ENCODE peak calls at places on chromosomes 1 and 21, in six cellular contexts. D, B, G, W, R and H are unnamed samples.

GRCh38 chr1:79982218-79982617 is 975.7 kb upstream of the ADGRL4 start:
- DNase-seq in D (no peak), B (peak), G (no peak), W (no peak), R (no peak), H (no peak)

GRCh38 chr1:156815307-156815826 is 1.3 kb downstream of the SH2D2A start:
- DNase-seq in D (peak), B (no peak), G (no peak), W (no peak), R (no peak), H (no peak)

GRCh38 chr1:37946703-37947360 is at the start of gene INPP5B:
- DNase-seq in D (peak), B (peak), G (no peak), W (peak), R (peak), H (no peak)

GRCh38 chr1:202624781-202625108 is 85.5 kb downstream of the SYT2 start:
- DNase-seq in D (no peak), B (no peak), G (no peak), W (no peak), R (no peak), H (no peak)

GRCh38 chr1:7984826-7985225 is 23.3 kb downstream of the PARK7 start:
- DNase-seq in D (no peak), B (no peak), G (no peak), W (no peak), R (no peak), H (peak)

GRCh38 chr1:185008746-185009360 is 34.5 kb upstream of the NIBAN1 start:
- DNase-seq in D (no peak), B (no peak), G (peak), W (no peak), R (no peak), H (peak)

GRCh38 chr1:235315173-235315572 is 12.8 kb downstream of the ARID4B start:
- DNase-seq in D (no peak), B (no peak), G (no peak), W (no peak), R (no peak), H (no peak)

GRCh38 chr1:229192031-229192430 is 78.9 kb upstream of the RAB4A start:
- DNase-seq in D (no peak), B (no peak), G (no peak), W (no peak), R (no peak), H (no peak)

GRCh38 chr21:17925900-17926299 is 106.7 kb upstream of the C21orf91 start:
- DNase-seq in D (no peak), B (peak), G (peak), W (peak), R (no peak), H (peak)

GRCh38 chr1:31755850-31756492 is 8.2 kb downstream of the ADGRB2 start:
- DNase-seq in D (no peak), B (no peak), G (no peak), W (no peak), R (no peak), H (no peak)

GRCh38 chr1:225479341-225479740 is 51.5 kb upstream of the LBR start:
- DNase-seq in D (no peak), B (no peak), G (no peak), W (no peak), R (no peak), H (no peak)

GRCh38 chr21:41064325-41064724 is 103.6 kb upstream of the BACE2 start:
- DNase-seq in D (no peak), B (no peak), G (no peak), W (no peak), R (no peak), H (peak)

GRCh38 chr1:233281711-233282581 is 13.6 kb downstream of the PCNX2 start:
- DNase-seq in D (no peak), B (no peak), G (no peak), W (no peak), R (no peak), H (no peak)

GRCh38 chr1:54003249-54003646 is 14.7 kb downstream of the LDLRAD1 start:
- DNase-seq in D (no peak), B (no peak), G (no peak), W (no peak), R (no peak), H (no peak)

GRCh38 chr21:36980280-36981048 is 14.0 kb upstream of the HLCS start:
- DNase-seq in D (no peak), B (no peak), G (peak), W (no peak), R (peak), H (peak)

GRCh38 chr1:218366322-218367052 is 21.4 kb downstream of the TGFB2 start:
- DNase-seq in D (no peak), B (no peak), G (peak), W (no peak), R (no peak), H (peak)

GRCh38 chr1:201503397-201504176 is 3.3 kb downstream of the CSRP1 start:
- DNase-seq in D (peak), B (no peak), G (no peak), W (no peak), R (no peak), H (no peak)

GRCh38 chr1:179817789-179818188 is 59.8 kb downstream of the TOR1AIP2 start:
- DNase-seq in D (no peak), B (no peak), G (no peak), W (no peak), R (no peak), H (no peak)

GRCh38 chr1:160522622-160523345 is at the start of gene SLAMF6:
- DNase-seq in D (no peak), B (no peak), G (no peak), W (peak), R (no peak), H (no peak)

GRCh38 chr1:29121516-29121937 is 2.2 kb downstream of the TMEM200B start:
- DNase-seq in D (no peak), B (no peak), G (no peak), W (no peak), R (no peak), H (no peak)

GRCh38 chr1:55717111-55717510 is 501.9 kb upstream of the USP24 start:
- DNase-seq in D (no peak), B (no peak), G (no peak), W (no peak), R (no peak), H (no peak)

GRCh38 chr1:170367615-170368014 is 164.4 kb upstream of the GORAB start:
- DNase-seq in D (no peak), B (no peak), G (no peak), W (no peak), R (no peak), H (no peak)

GRCh38 chr1:11501491-11501897 is 22.5 kb downstream of the DISP3 start:
- DNase-seq in D (no peak), B (no peak), G (no peak), W (no peak), R (no peak), H (no peak)

GRCh38 chr1:89671775-89672488 is 39.0 kb downstream of the LRRC8C start:
- DNase-seq in D (no peak), B (no peak), G (no peak), W (no peak), R (no peak), H (no peak)

GRCh38 chr1:168430348-168430747 is 113.4 kb downstream of the XCL2 start:
- DNase-seq in D (no peak), B (no peak), G (no peak), W (no peak), R (peak), H (no peak)

GRCh38 chr21:42358937-42359336 is 7.4 kb downstream of the TFF1 start:
- DNase-seq in D (no peak), B (no peak), G (no peak), W (no peak), R (no peak), H (no peak)